ENCODE peak calls at places on chromosomes 7 and 10, in seven cellular contexts. K, G, E, N, S, D and B are unnamed samples.

GRCh38 chr7:137975223-137975622 is 26.7 kb downstream of the CREB3L2 start:
- DNase-seq in K (no peak), G (peak; percentile 58), E (peak; percentile 79), N (peak; percentile 65), S (no peak), D (peak; percentile 59), B (no peak)

GRCh38 chr7:1059200-1060091 is 15.1 kb downstream of the GPR146 start:
- DNase-seq in K (peak; percentile 9), G (peak; percentile 30), E (peak; percentile 43), N (no peak), S (no peak), D (no peak), B (peak; percentile 79)

GRCh38 chr10:130127612-130128607 is 8.3 kb upstream of the GLRX3 start:
- DNase-seq in K (peak; percentile 76), G (peak; percentile 72), E (peak; percentile 77), N (peak; percentile 90), S (peak; percentile 24), D (no peak), B (no peak)

GRCh38 chr7:82375068-82375467 is 68.5 kb downstream of the CACNA2D1 start:
- DNase-seq in K (no peak), G (no peak), E (no peak), N (no peak), S (no peak), D (no peak), B (no peak)

GRCh38 chr10:104527013-104527412 is 114.1 kb upstream of the SORCS3 start:
- DNase-seq in K (no peak), G (no peak), E (no peak), N (no peak), S (no peak), D (no peak), B (no peak)

GRCh38 chr10:111076682-111077661 is at the start of gene ADRA2A:
- DNase-seq in K (peak; percentile 16), G (peak; percentile 47), E (peak; percentile 45), N (peak; percentile 64), S (no peak), D (peak; percentile 35), B (peak; percentile 80)

GRCh38 chr7:44172803-44173424 is 16.3 kb downstream of the GCK start:
- DNase-seq in K (peak; percentile 94), G (no peak), E (no peak), N (no peak), S (no peak), D (no peak), B (no peak)

GRCh38 chr10:114749014-114749413 is 72.6 kb upstream of the FHIP2A start:
- DNase-seq in K (peak; percentile 38), G (peak; percentile 18), E (no peak), N (no peak), S (no peak), D (no peak), B (no peak)

GRCh38 chr7:117993377-117994003 is 120.2 kb upstream of the CTTNBP2 start:
- DNase-seq in K (peak; percentile 55), G (peak; percentile 1), E (peak; percentile 69), N (peak; percentile 28), S (no peak), D (no peak), B (no peak)

GRCh38 chr7:15214981-15215380 is 312.4 kb upstream of the DGKB start:
- DNase-seq in K (no peak), G (no peak), E (no peak), N (no peak), S (no peak), D (no peak), B (no peak)

GRCh38 chr10:91185239-91185875 is 35.1 kb upstream of the PCGF5 start:
- DNase-seq in K (peak; percentile 69), G (peak; percentile 52), E (peak; percentile 79), N (no peak), S (no peak), D (no peak), B (no peak)